ENCODE peak calls at places on chromosomes 12 and 14, in ten cellular contexts. One of them, this sample, is unnamed.

GRCh38 chr14:95265106-95266094 is 54.3 kb downstream of the CLMN start:
- DNase-seq in activated CD4-positive, CD25-positive, alpha-beta regulatory T cell: no peak
- DNase-seq in endothelial cell: no peak
- DNase-seq in amniotic epithelial cell: peak; percentile 98
- DNase-seq in mesothelial cell of epicardium: no peak
- DNase-seq in thoracic aorta: peak; percentile 16
- DNase-seq in AG04450: peak; percentile 59
- DNase-seq in H54: peak; percentile 65
- DNase-seq in NCI-H2171: peak; percentile 85
- DNase-seq in neural crest cell: no peak
- DNase-seq in this sample: peak; percentile 96

GRCh38 chr14:93655078-93655750 is 133.1 kb downstream of the PRIMA1 start:
- DNase-seq in thoracic aorta: no peak
- DNase-seq in activated CD4-positive, CD25-positive, alpha-beta regulatory T cell: no peak
- DNase-seq in amniotic epithelial cell: peak; percentile 6
- DNase-seq in endothelial cell: peak; percentile 52
- DNase-seq in NCI-H2171: peak; percentile 58
- DNase-seq in AG04450: no peak
- DNase-seq in H54: peak; percentile 13
- DNase-seq in mesothelial cell of epicardium: no peak
- DNase-seq in neural crest cell: peak; percentile 44
- DNase-seq in this sample: no peak

GRCh38 chr14:32468955-32469354 is 139.9 kb downstream of the AKAP6 start:
- DNase-seq in H54: peak; percentile 44
- DNase-seq in amniotic epithelial cell: peak; percentile 89
- DNase-seq in AG04450: no peak
- DNase-seq in mesothelial cell of epicardium: no peak
- DNase-seq in neural crest cell: no peak
- DNase-seq in thoracic aorta: no peak
- DNase-seq in endothelial cell: no peak
- DNase-seq in NCI-H2171: no peak
- DNase-seq in activated CD4-positive, CD25-positive, alpha-beta regulatory T cell: no peak
- DNase-seq in this sample: no peak

GRCh38 chr12:131084341-131085011 is 130.8 kb downstream of the ADGRD1 start:
- DNase-seq in NCI-H2171: no peak
- DNase-seq in endothelial cell: no peak
- DNase-seq in AG04450: no peak
- DNase-seq in H54: no peak
- DNase-seq in neural crest cell: no peak
- DNase-seq in activated CD4-positive, CD25-positive, alpha-beta regulatory T cell: no peak
- DNase-seq in mesothelial cell of epicardium: no peak
- DNase-seq in thoracic aorta: no peak
- DNase-seq in amniotic epithelial cell: no peak
- DNase-seq in this sample: no peak

GRCh38 chr12:9947674-9948073 is 15.5 kb upstream of the CLEC2A start:
- DNase-seq in activated CD4-positive, CD25-positive, alpha-beta regulatory T cell: no peak
- DNase-seq in thoracic aorta: no peak
- DNase-seq in amniotic epithelial cell: no peak
- DNase-seq in mesothelial cell of epicardium: no peak
- DNase-seq in neural crest cell: no peak
- DNase-seq in H54: no peak
- DNase-seq in AG04450: no peak
- DNase-seq in endothelial cell: no peak
- DNase-seq in NCI-H2171: no peak
- DNase-seq in this sample: no peak

GRCh38 chr14:59249029-59249428 is 60.6 kb downstream of the DAAM1 start:
- DNase-seq in mesothelial cell of epicardium: no peak
- DNase-seq in amniotic epithelial cell: no peak
- DNase-seq in activated CD4-positive, CD25-positive, alpha-beta regulatory T cell: no peak
- DNase-seq in endothelial cell: no peak
- DNase-seq in neural crest cell: no peak
- DNase-seq in thoracic aorta: no peak
- DNase-seq in H54: no peak
- DNase-seq in AG04450: no peak
- DNase-seq in NCI-H2171: no peak
- DNase-seq in this sample: no peak

GRCh38 chr12:51818567-51819300 is 29.8 kb downstream of the FIGNL2 start:
- DNase-seq in AG04450: peak; percentile 34
- DNase-seq in amniotic epithelial cell: peak; percentile 73
- DNase-seq in H54: peak; percentile 91
- DNase-seq in neural crest cell: no peak
- DNase-seq in endothelial cell: no peak
- DNase-seq in activated CD4-positive, CD25-positive, alpha-beta regulatory T cell: no peak
- DNase-seq in thoracic aorta: no peak
- DNase-seq in mesothelial cell of epicardium: no peak
- DNase-seq in NCI-H2171: no peak
- DNase-seq in this sample: no peak

GRCh38 chr12:128543493-128543892 is 276.5 kb downstream of the TMEM132C start:
- DNase-seq in amniotic epithelial cell: no peak
- DNase-seq in AG04450: no peak
- DNase-seq in NCI-H2171: no peak
- DNase-seq in mesothelial cell of epicardium: no peak
- DNase-seq in thoracic aorta: no peak
- DNase-seq in neural crest cell: no peak
- DNase-seq in H54: no peak
- DNase-seq in activated CD4-positive, CD25-positive, alpha-beta regulatory T cell: no peak
- DNase-seq in endothelial cell: no peak
- DNase-seq in this sample: no peak

GRCh38 chr14:69077841-69078240 is 75.1 kb downstream of the DCAF5 start:
- DNase-seq in endothelial cell: no peak
- DNase-seq in neural crest cell: no peak
- DNase-seq in AG04450: peak; percentile 53
- DNase-seq in amniotic epithelial cell: peak; percentile 83
- DNase-seq in thoracic aorta: no peak
- DNase-seq in mesothelial cell of epicardium: no peak
- DNase-seq in activated CD4-positive, CD25-positive, alpha-beta regulatory T cell: no peak
- DNase-seq in H54: peak; percentile 26
- DNase-seq in NCI-H2171: no peak
- DNase-seq in this sample: no peak

GRCh38 chr14:30053103-30053502 is 125.5 kb upstream of the PRKD1 start:
- DNase-seq in mesothelial cell of epicardium: no peak
- DNase-seq in thoracic aorta: no peak
- DNase-seq in neural crest cell: no peak
- DNase-seq in H54: no peak
- DNase-seq in AG04450: no peak
- DNase-seq in endothelial cell: no peak
- DNase-seq in amniotic epithelial cell: no peak
- DNase-seq in activated CD4-positive, CD25-positive, alpha-beta regulatory T cell: no peak
- DNase-seq in NCI-H2171: no peak
- DNase-seq in this sample: no peak

GRCh38 chr12:90970471-90970870 is 15.5 kb upstream of the CCER1 start:
- DNase-seq in amniotic epithelial cell: no peak
- DNase-seq in H54: no peak
- DNase-seq in activated CD4-positive, CD25-positive, alpha-beta regulatory T cell: no peak
- DNase-seq in thoracic aorta: no peak
- DNase-seq in AG04450: no peak
- DNase-seq in mesothelial cell of epicardium: no peak
- DNase-seq in endothelial cell: no peak
- DNase-seq in neural crest cell: no peak
- DNase-seq in NCI-H2171: no peak
- DNase-seq in this sample: peak; percentile 9

GRCh38 chr12:97595936-97596335 is 133.3 kb downstream of the RMST start:
- DNase-seq in H54: no peak
- DNase-seq in thoracic aorta: no peak
- DNase-seq in activated CD4-positive, CD25-positive, alpha-beta regulatory T cell: no peak
- DNase-seq in neural crest cell: no peak
- DNase-seq in mesothelial cell of epicardium: no peak
- DNase-seq in endothelial cell: no peak
- DNase-seq in NCI-H2171: no peak
- DNase-seq in amniotic epithelial cell: no peak
- DNase-seq in AG04450: no peak
- DNase-seq in this sample: no peak

GRCh38 chr12:117603316-117604113 is 242.1 kb upstream of the NOS1 start:
- DNase-seq in activated CD4-positive, CD25-positive, alpha-beta regulatory T cell: no peak
- DNase-seq in thoracic aorta: no peak
- DNase-seq in NCI-H2171: no peak
- DNase-seq in neural crest cell: no peak
- DNase-seq in AG04450: no peak
- DNase-seq in mesothelial cell of epicardium: no peak
- DNase-seq in amniotic epithelial cell: no peak
- DNase-seq in endothelial cell: no peak
- DNase-seq in H54: no peak
- DNase-seq in this sample: no peak

GRCh38 chr12:58487280-58488141 is 432.8 kb downstream of the LRIG3 start:
- DNase-seq in NCI-H2171: no peak
- DNase-seq in H54: no peak
- DNase-seq in neural crest cell: no peak
- DNase-seq in endothelial cell: no peak
- DNase-seq in thoracic aorta: no peak
- DNase-seq in activated CD4-positive, CD25-positive, alpha-beta regulatory T cell: no peak
- DNase-seq in mesothelial cell of epicardium: no peak
- DNase-seq in amniotic epithelial cell: peak; percentile 97
- DNase-seq in AG04450: no peak
- DNase-seq in this sample: no peak

GRCh38 chr12:48995061-48995879 is 3.9 kb downstream of the DDN start:
- DNase-seq in mesothelial cell of epicardium: peak; percentile 87
- DNase-seq in activated CD4-positive, CD25-positive, alpha-beta regulatory T cell: no peak
- DNase-seq in NCI-H2171: peak; percentile 78
- DNase-seq in amniotic epithelial cell: peak; percentile 69
- DNase-seq in thoracic aorta: no peak
- DNase-seq in AG04450: peak; percentile 49
- DNase-seq in H54: peak; percentile 100
- DNase-seq in neural crest cell: peak; percentile 88
- DNase-seq in endothelial cell: peak; percentile 87
- DNase-seq in this sample: peak; percentile 31

GRCh38 chr12:44193281-44193680 is 357.4 kb downstream of the TMEM117 start:
- DNase-seq in AG04450: no peak
- DNase-seq in neural crest cell: no peak
- DNase-seq in amniotic epithelial cell: no peak
- DNase-seq in mesothelial cell of epicardium: no peak
- DNase-seq in thoracic aorta: no peak
- DNase-seq in NCI-H2171: no peak
- DNase-seq in endothelial cell: no peak
- DNase-seq in activated CD4-positive, CD25-positive, alpha-beta regulatory T cell: no peak
- DNase-seq in H54: no peak
- DNase-seq in this sample: no peak